ENCODE peak calls at places on chromosomes 16 and 17, in ten cellular contexts. H is activated CD8-positive, alpha-beta T cell treated with anti-CD3 and anti-CD28 coated beads, Interleukin-2, amount 10 ng/mL, durations not matched to agents 7 days and 5 days; D is activated T-cell treated with anti-CD3 and anti-CD28 coated beads, Interleukin-2, amount 50 U/mL, for 72 hours; A is prostate gland; C is left ventricle myocardium superior; F is AG09319; M is SK-MEL-5; O is amniotic stem cell; K is Calu3; J is CD14-positive monocyte. E is an unnamed sample.

GRCh38 chr17:82449136-82449882 is 1.2 kb downstream of the CYBC1 start:
- DNase-seq in H (peak), C (no peak), J (no peak), F (no peak), M (no peak), K (no peak), A (no peak), D (peak), O (no peak), E (no peak)

GRCh38 chr17:40248507-40248906 is 29.4 kb downstream of the WIPF2 start:
- DNase-seq in K (no peak), H (no peak), A (no peak), J (no peak), M (no peak), C (no peak), O (no peak), F (no peak), D (no peak), E (no peak)

GRCh38 chr17:62693616-62694415 is 66.3 kb downstream of the MRC2 start:
- DNase-seq in H (no peak), K (no peak), M (no peak), A (no peak), C (no peak), D (no peak), J (no peak), O (no peak), F (no peak), E (no peak)

GRCh38 chr16:86862596-86862995 is 284.2 kb downstream of the FOXL1 start:
- DNase-seq in A (no peak), C (peak), J (no peak), M (no peak), O (no peak), F (no peak), D (no peak), K (no peak), H (no peak), E (no peak)

GRCh38 chr17:57552114-57552601 is 192.9 kb downstream of the CCDC182 start:
- DNase-seq in D (peak), F (no peak), C (peak), M (peak), J (no peak), H (peak), K (no peak), O (no peak), A (no peak), E (peak)

GRCh38 chr16:51522902-51523301 is 371.8 kb upstream of the SALL1 start:
- DNase-seq in H (no peak), C (no peak), M (no peak), K (no peak), A (no peak), D (no peak), J (no peak), O (no peak), F (no peak), E (no peak)

GRCh38 chr17:36592316-36592710 is 634 bp downstream of the DHRS11 start:
- DNase-seq in F (no peak), A (no peak), K (peak), J (no peak), H (no peak), M (peak), O (no peak), D (peak), C (no peak), E (no peak)

GRCh38 chr16:57632568-57632967 is 4.1 kb downstream of the ADGRG1 start:
- DNase-seq in F (no peak), M (no peak), J (no peak), O (no peak), A (no peak), C (peak), D (no peak), H (no peak), K (no peak), E (peak)

GRCh38 chr16:88893127-88893968 is 26.9 kb upstream of the PABPN1L start:
- DNase-seq in H (no peak), C (no peak), F (no peak), K (no peak), O (no peak), J (no peak), M (no peak), D (no peak), A (no peak), E (no peak)

GRCh38 chr17:44400226-44400847 is 10.9 kb upstream of the ITGA2B start:
- DNase-seq in A (no peak), M (peak), O (no peak), C (no peak), D (no peak), K (peak), F (peak), H (no peak), J (no peak), E (no peak)

GRCh38 chr17:14318109-14318905 is 17.4 kb downstream of the HS3ST3B1 start:
- DNase-seq in J (no peak), O (no peak), H (no peak), D (no peak), F (no peak), C (no peak), A (no peak), K (no peak), M (no peak), E (no peak)

GRCh38 chr16:58588406-58588805 is 41.2 kb downstream of the CNOT1 start:
- DNase-seq in H (no peak), C (no peak), J (no peak), K (no peak), A (no peak), F (no peak), D (no peak), O (no peak), M (no peak), E (no peak)

GRCh38 chr17:2057714-2058520 is 3.0 kb downstream of the HIC1 start:
- DNase-seq in C (peak), F (no peak), A (no peak), J (no peak), K (no peak), M (no peak), D (no peak), O (no peak), H (peak), E (no peak)

GRCh38 chr17:27895940-27896535 is 2.9 kb upstream of the LYRM9 start:
- DNase-seq in H (no peak), M (no peak), K (no peak), D (no peak), C (no peak), A (no peak), O (no peak), F (no peak), J (no peak), E (no peak)

GRCh38 chr16:73389075-73389474 is 341.1 kb upstream of the ZFHX3 start:
- DNase-seq in F (no peak), J (no peak), D (no peak), O (no peak), M (no peak), H (no peak), A (peak), K (no peak), C (no peak), E (no peak)

GRCh38 chr16:84630009-84630408 is 12.1 kb upstream of the COTL1 start:
- DNase-seq in C (no peak), M (no peak), H (no peak), A (no peak), J (no peak), D (no peak), O (no peak), F (no peak), K (no peak), E (no peak)

GRCh38 chr16:75256871-75257343 is 5.5 kb upstream of the BCAR1 start:
- DNase-seq in O (no peak), C (no peak), J (no peak), A (no peak), F (no peak), M (no peak), K (no peak), D (no peak), H (no peak), E (no peak)

GRCh38 chr16:70467113-70467512 is 12.7 kb downstream of the FCSK start:
- DNase-seq in M (no peak), K (no peak), J (no peak), C (no peak), D (no peak), F (no peak), O (no peak), A (no peak), H (no peak), E (no peak)

GRCh38 chr17:68542698-68543463 is 30.7 kb downstream of the PRKAR1A start:
- DNase-seq in A (no peak), M (no peak), J (no peak), C (no peak), D (no peak), O (no peak), K (no peak), H (no peak), F (no peak), E (no peak)

GRCh38 chr17:75876190-75876937 is 2.0 kb downstream of the TRIM47 start:
- DNase-seq in A (no peak), H (peak), K (peak), C (peak), O (no peak), F (no peak), M (no peak), D (peak), J (no peak), E (no peak)

GRCh38 chr16:64116151-64116550 is 1005.7 kb downstream of the CDH11 start:
- DNase-seq in C (no peak), F (no peak), H (no peak), J (no peak), D (no peak), K (no peak), O (no peak), A (no peak), M (no peak), E (no peak)

GRCh38 chr16:380837-381787 is 666 bp downstream of the PGAP6 start:
- DNase-seq in A (no peak), K (no peak), O (no peak), F (no peak), J (peak), M (no peak), H (no peak), D (peak), C (no peak), E (no peak)

GRCh38 chr17:13256545-13256944 is 238.7 kb upstream of the ELAC2 start:
- DNase-seq in H (no peak), J (no peak), C (no peak), A (no peak), M (no peak), F (no peak), K (no peak), O (no peak), D (no peak), E (no peak)

GRCh38 chr16:56355786-56356275 is 69.5 kb downstream of the AMFR start:
- DNase-seq in H (no peak), A (no peak), K (no peak), C (peak), M (no peak), J (peak), O (no peak), F (no peak), D (no peak), E (peak)

GRCh38 chr17:82888583-82889495 is 49.0 kb upstream of the ZNF750 start:
- DNase-seq in H (no peak), M (no peak), A (peak), F (no peak), O (no peak), J (no peak), K (peak), D (no peak), C (peak), E (no peak)

GRCh38 chr17:67531291-67531690 is 154.2 kb downstream of the PITPNC1 start:
- DNase-seq in A (no peak), D (no peak), C (peak), M (no peak), O (no peak), J (no peak), K (no peak), F (no peak), H (no peak), E (peak)

GRCh38 chr17:18981642-18982424 is 22.7 kb downstream of the FAM83G start:
- DNase-seq in O (peak), K (peak), M (no peak), D (no peak), J (no peak), C (no peak), H (no peak), A (peak), F (no peak), E (no peak)

GRCh38 chr16:998615-999014 is 17.0 kb downstream of the SOX8 start:
- DNase-seq in J (no peak), F (no peak), H (no peak), D (no peak), K (no peak), A (no peak), M (no peak), C (no peak), O (no peak), E (no peak)

GRCh38 chr17:49585422-49586027 is 9.9 kb downstream of the NXPH3 start:
- DNase-seq in D (no peak), K (peak), O (no peak), F (no peak), H (no peak), A (no peak), M (peak), C (no peak), J (no peak), E (no peak)

GRCh38 chr16:81329947-81330346 is 15.2 kb downstream of the GAN start:
- DNase-seq in C (no peak), F (no peak), J (no peak), O (no peak), H (no peak), A (no peak), K (no peak), M (no peak), D (no peak), E (no peak)

GRCh38 chr17:78538033-78538776 is 39.0 kb downstream of the DNAH17 start:
- DNase-seq in M (peak), H (no peak), A (no peak), D (peak), J (no peak), C (no peak), F (no peak), K (peak), O (no peak), E (no peak)

GRCh38 chr17:73118876-73119485 is 26.5 kb upstream of the SLC39A11 start:
- DNase-seq in J (no peak), A (no peak), C (no peak), H (no peak), D (no peak), K (no peak), F (no peak), O (no peak), M (no peak), E (no peak)

GRCh38 chr16:57600048-57600835 is 28.2 kb upstream of the ADGRG1 start:
- DNase-seq in A (peak), D (peak), O (no peak), H (peak), C (peak), J (no peak), M (peak), K (peak), F (no peak), E (no peak)

GRCh38 chr17:77541995-77542394 is 401.2 kb downstream of the SEC14L1 start:
- DNase-seq in H (no peak), D (no peak), J (no peak), F (no peak), O (no peak), C (peak), A (no peak), M (no peak), K (no peak), E (peak)

GRCh38 chr16:88061346-88062110 is 110.3 kb downstream of the BANP start:
- DNase-seq in F (no peak), D (no peak), A (no peak), H (no peak), M (no peak), J (no peak), K (no peak), C (no peak), O (no peak), E (no peak)

GRCh38 chr17:3532106-3532858 is 25.3 kb downstream of the TRPV3 start:
- DNase-seq in C (peak), M (no peak), A (no peak), D (no peak), H (no peak), J (no peak), O (no peak), F (no peak), K (no peak), E (no peak)